ENCODE peak calls at places on chromosome 1, in eight cellular contexts. One of them, this sample, is unnamed.
A peak's percentile ranks its signal among the peaks of the same experiment; 100 is the strongest.

GRCh38 chr1:203325004-203325417 is 19.7 kb downstream of the BTG2 start:
- DNase-seq in mucosa of descending colon: no peak
- DNase-seq in tibial artery: no peak
- DNase-seq in bronchial epithelial cell: no peak
- DNase-seq in hepatocyte: no peak
- DNase-seq in activated CD4-positive, alpha-beta T cell treated with anti-CD3 and anti-CD28 coated beads, Interleukin-2, amount 50 U/mL, for 48 hours: peak; percentile 59
- DNase-seq in NCI-H524: peak; percentile 55
- DNase-seq in activated CD8-positive, alpha-beta memory T cell treated with anti-CD3 and anti-CD28 coated beads, Interleukin-2, amount 50 U/mL, for 48 hours: peak; percentile 71
- DNase-seq in this sample: no peak

GRCh38 chr1:80675469-80675868 is 1125.3 kb upstream of the ADGRL2 start:
- DNase-seq in mucosa of descending colon: no peak
- DNase-seq in tibial artery: no peak
- DNase-seq in bronchial epithelial cell: no peak
- DNase-seq in hepatocyte: no peak
- DNase-seq in activated CD4-positive, alpha-beta T cell treated with anti-CD3 and anti-CD28 coated beads, Interleukin-2, amount 50 U/mL, for 48 hours: no peak
- DNase-seq in NCI-H524: no peak
- DNase-seq in activated CD8-positive, alpha-beta memory T cell treated with anti-CD3 and anti-CD28 coated beads, Interleukin-2, amount 50 U/mL, for 48 hours: no peak
- DNase-seq in this sample: no peak

GRCh38 chr1:118615066-118615465 is 373.1 kb downstream of the TBX15 start:
- DNase-seq in mucosa of descending colon: no peak
- DNase-seq in tibial artery: no peak
- DNase-seq in bronchial epithelial cell: no peak
- DNase-seq in hepatocyte: no peak
- DNase-seq in activated CD4-positive, alpha-beta T cell treated with anti-CD3 and anti-CD28 coated beads, Interleukin-2, amount 50 U/mL, for 48 hours: no peak
- DNase-seq in NCI-H524: no peak
- DNase-seq in activated CD8-positive, alpha-beta memory T cell treated with anti-CD3 and anti-CD28 coated beads, Interleukin-2, amount 50 U/mL, for 48 hours: no peak
- DNase-seq in this sample: no peak

GRCh38 chr1:68558321-68559026 is 61.6 kb upstream of the DEPDC1 start:
- DNase-seq in mucosa of descending colon: no peak
- DNase-seq in tibial artery: no peak
- DNase-seq in bronchial epithelial cell: peak; percentile 45
- DNase-seq in hepatocyte: no peak
- DNase-seq in activated CD4-positive, alpha-beta T cell treated with anti-CD3 and anti-CD28 coated beads, Interleukin-2, amount 50 U/mL, for 48 hours: no peak
- DNase-seq in NCI-H524: peak; percentile 7
- DNase-seq in activated CD8-positive, alpha-beta memory T cell treated with anti-CD3 and anti-CD28 coated beads, Interleukin-2, amount 50 U/mL, for 48 hours: no peak
- DNase-seq in this sample: no peak

GRCh38 chr1:180254496-180254819 is 24.4 kb downstream of the LHX4 start:
- DNase-seq in mucosa of descending colon: no peak
- DNase-seq in tibial artery: peak; percentile 44
- DNase-seq in bronchial epithelial cell: no peak
- DNase-seq in hepatocyte: no peak
- DNase-seq in activated CD4-positive, alpha-beta T cell treated with anti-CD3 and anti-CD28 coated beads, Interleukin-2, amount 50 U/mL, for 48 hours: no peak
- DNase-seq in NCI-H524: no peak
- DNase-seq in activated CD8-positive, alpha-beta memory T cell treated with anti-CD3 and anti-CD28 coated beads, Interleukin-2, amount 50 U/mL, for 48 hours: no peak
- DNase-seq in this sample: no peak

GRCh38 chr1:172778461-172779455 is 119.9 kb downstream of the FASLG start:
- DNase-seq in mucosa of descending colon: no peak
- DNase-seq in tibial artery: no peak
- DNase-seq in bronchial epithelial cell: no peak
- DNase-seq in hepatocyte: peak; percentile 11
- DNase-seq in activated CD4-positive, alpha-beta T cell treated with anti-CD3 and anti-CD28 coated beads, Interleukin-2, amount 50 U/mL, for 48 hours: no peak
- DNase-seq in NCI-H524: no peak
- DNase-seq in activated CD8-positive, alpha-beta memory T cell treated with anti-CD3 and anti-CD28 coated beads, Interleukin-2, amount 50 U/mL, for 48 hours: no peak
- DNase-seq in this sample: no peak

GRCh38 chr1:93805027-93805426 is 74.0 kb downstream of the DNTTIP2 start:
- DNase-seq in mucosa of descending colon: no peak
- DNase-seq in tibial artery: no peak
- DNase-seq in bronchial epithelial cell: peak; percentile 46
- DNase-seq in hepatocyte: no peak
- DNase-seq in activated CD4-positive, alpha-beta T cell treated with anti-CD3 and anti-CD28 coated beads, Interleukin-2, amount 50 U/mL, for 48 hours: no peak
- DNase-seq in NCI-H524: no peak
- DNase-seq in activated CD8-positive, alpha-beta memory T cell treated with anti-CD3 and anti-CD28 coated beads, Interleukin-2, amount 50 U/mL, for 48 hours: no peak
- DNase-seq in this sample: no peak

GRCh38 chr1:1112237-1112985 is 3.5 kb downstream of the C1orf159 start:
- DNase-seq in mucosa of descending colon: peak; percentile 25
- DNase-seq in tibial artery: peak; percentile 46
- DNase-seq in bronchial epithelial cell: no peak
- DNase-seq in hepatocyte: no peak
- DNase-seq in activated CD4-positive, alpha-beta T cell treated with anti-CD3 and anti-CD28 coated beads, Interleukin-2, amount 50 U/mL, for 48 hours: no peak
- DNase-seq in NCI-H524: no peak
- DNase-seq in activated CD8-positive, alpha-beta memory T cell treated with anti-CD3 and anti-CD28 coated beads, Interleukin-2, amount 50 U/mL, for 48 hours: no peak
- DNase-seq in this sample: no peak

GRCh38 chr1:43315963-43316737 is 15.4 kb downstream of the TIE1 start:
- DNase-seq in mucosa of descending colon: no peak
- DNase-seq in tibial artery: peak; percentile 35
- DNase-seq in bronchial epithelial cell: no peak
- DNase-seq in hepatocyte: no peak
- DNase-seq in activated CD4-positive, alpha-beta T cell treated with anti-CD3 and anti-CD28 coated beads, Interleukin-2, amount 50 U/mL, for 48 hours: no peak
- DNase-seq in NCI-H524: no peak
- DNase-seq in activated CD8-positive, alpha-beta memory T cell treated with anti-CD3 and anti-CD28 coated beads, Interleukin-2, amount 50 U/mL, for 48 hours: no peak
- DNase-seq in this sample: no peak

This sample was measured in left lobe of liver.